ENCODE peak calls at places on chromosomes 1 and 21, in nine cellular contexts. J is KG1; Q is Peyer's patch; N is ELR; I is GM13976; C is activated T-cell treated with anti-CD3 and anti-CD28 coated beads, Interleukin-2, amount 50 U/mL, for 4 hours; Z is K562; A is prostate gland; W is activated naive CD4-positive, alpha-beta T cell treated with anti-CD3 and anti-CD28 coated beads, Interleukin-2, amount 10 ng/mL, durations not matched to agents 7 days and 5 days. V is an unnamed sample.

GRCh38 chr21:34520769-34521508 is 8.9 kb upstream of the KCNE1 start:
- DNase-seq in A (no peak), N (no peak), I (no peak), C (no peak), W (no peak), Q (no peak), J (no peak), Z (no peak), V (no peak)

GRCh38 chr21:25558123-25558522 is 49.2 kb downstream of the MRPL39 start:
- DNase-seq in N (no peak), Q (no peak), C (no peak), W (no peak), J (no peak), Z (no peak), A (no peak), I (no peak), V (no peak)

GRCh38 chr1:84709175-84709574 is 18.9 kb upstream of the SSX2IP start:
- DNase-seq in C (no peak), I (no peak), N (no peak), Z (peak), A (no peak), J (no peak), W (no peak), Q (no peak), V (no peak)

GRCh38 chr1:224783006-224783651 is 146.3 kb upstream of the DNAH14 start:
- DNase-seq in I (no peak), J (no peak), C (no peak), Q (no peak), A (no peak), N (no peak), Z (no peak), W (no peak), V (no peak)

GRCh38 chr1:224629965-224630364 is 13.8 kb downstream of the CNIH3 start:
- DNase-seq in J (no peak), A (no peak), W (no peak), I (no peak), Z (no peak), N (no peak), Q (no peak), C (no peak), V (no peak)

GRCh38 chr1:30409476-30410152 is 313.8 kb downstream of the MATN1 start:
- DNase-seq in A (peak), W (no peak), Q (peak), I (peak), Z (no peak), N (peak), C (no peak), J (no peak), V (no peak)

GRCh38 chr1:186765446-186765845 is 63.3 kb upstream of the PLA2G4A start:
- DNase-seq in Z (no peak), N (no peak), Q (no peak), W (no peak), J (no peak), C (no peak), A (no peak), I (no peak), V (no peak)

GRCh38 chr1:967466-968343 is 1.4 kb downstream of the PLEKHN1 start:
- DNase-seq in Z (no peak), J (no peak), N (no peak), I (no peak), A (no peak), W (no peak), C (no peak), Q (no peak), V (no peak)

GRCh38 chr1:7388488-7389185 is 382.5 kb upstream of the VAMP3 start:
- DNase-seq in Z (no peak), W (no peak), A (no peak), I (no peak), Q (peak), N (no peak), C (no peak), J (no peak), V (peak)

GRCh38 chr1:176479920-176480319 is 16.9 kb downstream of the PAPPA2 start:
- DNase-seq in C (no peak), A (no peak), J (no peak), W (no peak), Q (no peak), I (no peak), Z (no peak), N (no peak), V (no peak)

GRCh38 chr1:4957027-4957426 is 302.6 kb downstream of the AJAP1 start:
- DNase-seq in N (no peak), C (no peak), Q (no peak), W (no peak), A (no peak), I (no peak), Z (no peak), J (no peak), V (no peak)